ENCODE peak calls at places on chromosomes 16 and 17, in six cellular contexts. D is HFFc6; J is effector memory CD4-positive, alpha-beta T cell; C is AG08396; V is CD4-positive, CD25-positive, alpha-beta regulatory T cell; U is activated CD8-positive, alpha-beta memory T cell treated with anti-CD3 and anti-CD28 coated beads for 1 hour. W is an unnamed sample.

GRCh38 chr17:69575346-69575761 is 160.9 kb downstream of the MAP2K6 start:
- DNase-seq in D (peak), J (no peak), C (no peak), V (no peak), U (no peak), W (no peak)

GRCh38 chr17:1783271-1783670 is 21.4 kb downstream of the SERPINF1 start:
- DNase-seq in D (no peak), J (no peak), C (no peak), V (no peak), U (no peak), W (no peak)

GRCh38 chr16:66036162-66036561 is 330.3 kb upstream of the CDH5 start:
- DNase-seq in D (no peak), J (no peak), C (no peak), V (no peak), U (no peak), W (no peak)

GRCh38 chr16:2233872-2234812 is 2.1 kb upstream of the DNASE1L2 start:
- DNase-seq in D (no peak), J (no peak), C (no peak), V (no peak), U (no peak), W (no peak)

GRCh38 chr17:80746262-80746935 is 201.8 kb downstream of the RPTOR start:
- DNase-seq in D (no peak), J (no peak), C (no peak), V (no peak), U (no peak), W (no peak)

GRCh38 chr17:67376892-67377726 is at the start of gene PITPNC1:
- DNase-seq in D (peak), J (peak), C (peak), V (peak), U (peak), W (peak)

GRCh38 chr16:73280366-73280765 is 232.4 kb upstream of the ZFHX3 start:
- DNase-seq in D (no peak), J (no peak), C (no peak), V (no peak), U (no peak), W (no peak)

GRCh38 chr17:28948873-28949184 is 2.5 kb downstream of the PHF12 start:
- DNase-seq in D (no peak), J (no peak), C (no peak), V (peak), U (no peak), W (no peak)

GRCh38 chr17:64617125-64617780 is 44.9 kb downstream of the SMURF2 start:
- DNase-seq in D (no peak), J (no peak), C (no peak), V (no peak), U (no peak), W (no peak)

GRCh38 chr17:15036238-15036637 is 228.9 kb downstream of the PMP22 start:
- DNase-seq in D (no peak), J (no peak), C (no peak), V (no peak), U (no peak), W (no peak)

GRCh38 chr17:74466111-74466784 is at the start of gene CD300A:
- DNase-seq in D (no peak), J (no peak), C (no peak), V (no peak), U (no peak), W (no peak)

GRCh38 chr16:66299349-66299748 is 67.1 kb upstream of the CDH5 start:
- DNase-seq in D (no peak), J (no peak), C (no peak), V (peak), U (no peak), W (no peak)

GRCh38 chr17:41718287-41718645 is 6.1 kb downstream of the GAST start:
- DNase-seq in D (no peak), J (no peak), C (no peak), V (no peak), U (no peak), W (no peak)

W was measured in NCI-H748 treated with DMSO at 0.1 percent for 48 hours.